ENCODE peak calls at places on chromosomes 13 and 19, in nine cellular contexts. One of them, this sample, is unnamed.

GRCh38 chr19:55468054-55468393 is 3.5 kb upstream of the C19orf85 start:
- DNase-seq in right lobe of liver: no peak
- DNase-seq in spleen: no peak
- DNase-seq in A549: no peak
- DNase-seq in breast epithelium: no peak
- DNase-seq in tibial nerve: no peak
- DNase-seq in gastrocnemius medialis: no peak
- DNase-seq in GM12878: no peak
- DNase-seq in heart left ventricle: no peak
- DNase-seq in this sample: no peak

GRCh38 chr19:11138659-11139526 is 16.7 kb downstream of the SPC24 start:
- DNase-seq in right lobe of liver: peak
- DNase-seq in spleen: peak
- DNase-seq in A549: peak
- DNase-seq in breast epithelium: no peak
- DNase-seq in GM12878: no peak
- DNase-seq in tibial nerve: peak
- DNase-seq in gastrocnemius medialis: peak
- DNase-seq in heart left ventricle: peak
- DNase-seq in this sample: peak

GRCh38 chr13:75217949-75218348 is 264.0 kb downstream of the TBC1D4 start:
- DNase-seq in breast epithelium: no peak
- DNase-seq in tibial nerve: no peak
- DNase-seq in GM12878: no peak
- DNase-seq in spleen: no peak
- DNase-seq in heart left ventricle: no peak
- DNase-seq in right lobe of liver: no peak
- DNase-seq in gastrocnemius medialis: no peak
- DNase-seq in A549: no peak
- DNase-seq in this sample: no peak

GRCh38 chr19:29487432-29487831 is 38.4 kb upstream of the VSTM2B start:
- DNase-seq in heart left ventricle: peak
- DNase-seq in gastrocnemius medialis: no peak
- DNase-seq in GM12878: no peak
- DNase-seq in A549: no peak
- DNase-seq in tibial nerve: no peak
- DNase-seq in breast epithelium: no peak
- DNase-seq in spleen: peak
- DNase-seq in right lobe of liver: no peak
- DNase-seq in this sample: no peak

GRCh38 chr13:40205771-40206240 is 460.6 kb downstream of the FOXO1 start:
- DNase-seq in tibial nerve: no peak
- DNase-seq in breast epithelium: no peak
- DNase-seq in GM12878: no peak
- DNase-seq in A549: no peak
- DNase-seq in spleen: no peak
- DNase-seq in right lobe of liver: no peak
- DNase-seq in heart left ventricle: no peak
- DNase-seq in gastrocnemius medialis: no peak
- DNase-seq in this sample: no peak

GRCh38 chr13:107374038-107374437 is 806.1 kb upstream of the ARGLU1 start:
- DNase-seq in gastrocnemius medialis: no peak
- DNase-seq in A549: no peak
- DNase-seq in spleen: no peak
- DNase-seq in breast epithelium: no peak
- DNase-seq in GM12878: no peak
- DNase-seq in right lobe of liver: no peak
- DNase-seq in heart left ventricle: no peak
- DNase-seq in tibial nerve: no peak
- DNase-seq in this sample: no peak

GRCh38 chr13:79631260-79631659 is 150.3 kb downstream of the NDFIP2 start:
- DNase-seq in heart left ventricle: no peak
- DNase-seq in GM12878: no peak
- DNase-seq in breast epithelium: no peak
- DNase-seq in A549: peak
- DNase-seq in tibial nerve: no peak
- DNase-seq in gastrocnemius medialis: peak
- DNase-seq in right lobe of liver: no peak
- DNase-seq in spleen: no peak
- DNase-seq in this sample: no peak

GRCh38 chr19:7992575-7992974 is 12.9 kb downstream of the ELAVL1 start:
- DNase-seq in right lobe of liver: no peak
- DNase-seq in tibial nerve: no peak
- DNase-seq in heart left ventricle: no peak
- DNase-seq in breast epithelium: no peak
- DNase-seq in gastrocnemius medialis: no peak
- DNase-seq in A549: no peak
- DNase-seq in spleen: no peak
- DNase-seq in GM12878: no peak
- DNase-seq in this sample: no peak

GRCh38 chr19:42370068-42370520 is 20.0 kb downstream of the CNFN start:
- DNase-seq in A549: no peak
- DNase-seq in heart left ventricle: no peak
- DNase-seq in GM12878: no peak
- DNase-seq in right lobe of liver: no peak
- DNase-seq in breast epithelium: no peak
- DNase-seq in tibial nerve: no peak
- DNase-seq in spleen: no peak
- DNase-seq in gastrocnemius medialis: no peak
- DNase-seq in this sample: no peak

GRCh38 chr19:20315543-20315942 is 148.5 kb downstream of the ZNF486 start:
- DNase-seq in GM12878: no peak
- DNase-seq in spleen: no peak
- DNase-seq in A549: no peak
- DNase-seq in right lobe of liver: no peak
- DNase-seq in tibial nerve: no peak
- DNase-seq in gastrocnemius medialis: no peak
- DNase-seq in heart left ventricle: no peak
- DNase-seq in breast epithelium: no peak
- DNase-seq in this sample: no peak

GRCh38 chr13:113296842-113297369 is at the start of gene LAMP1:
- DNase-seq in tibial nerve: peak
- DNase-seq in heart left ventricle: peak
- DNase-seq in A549: peak
- DNase-seq in breast epithelium: peak
- DNase-seq in right lobe of liver: peak
- DNase-seq in spleen: peak
- DNase-seq in gastrocnemius medialis: peak
- DNase-seq in GM12878: peak
- DNase-seq in this sample: peak
- TF ChIP-seq POLR2A in tibial nerve: peak
- TF ChIP-seq POLR2A in heart left ventricle: peak
- TF ChIP-seq POLR2A in A549: peak
- TF ChIP-seq POLR2A in breast epithelium: peak
- TF ChIP-seq POLR2A in right lobe of liver: peak
- TF ChIP-seq POLR2A in spleen: peak
- TF ChIP-seq POLR2A in gastrocnemius medialis: peak
- TF ChIP-seq POLR2A in GM12878: peak
- TF ChIP-seq POLR2A in this sample: peak

GRCh38 chr13:88887045-88887662 is 1216.0 kb downstream of the SLITRK5 start:
- DNase-seq in tibial nerve: no peak
- DNase-seq in gastrocnemius medialis: no peak
- DNase-seq in right lobe of liver: no peak
- DNase-seq in A549: no peak
- DNase-seq in spleen: peak
- DNase-seq in GM12878: no peak
- DNase-seq in breast epithelium: no peak
- DNase-seq in heart left ventricle: no peak
- DNase-seq in this sample: no peak
- TF ChIP-seq CTCF in tibial nerve: no peak
- TF ChIP-seq CTCF in gastrocnemius medialis: no peak
- TF ChIP-seq CTCF in right lobe of liver: no peak
- TF ChIP-seq CTCF in A549: no peak
- TF ChIP-seq CTCF in spleen: no peak
- TF ChIP-seq CTCF in GM12878: peak
- TF ChIP-seq CTCF in breast epithelium: no peak
- TF ChIP-seq CTCF in heart left ventricle: no peak
- TF ChIP-seq CTCF in this sample: no peak

DNA sequence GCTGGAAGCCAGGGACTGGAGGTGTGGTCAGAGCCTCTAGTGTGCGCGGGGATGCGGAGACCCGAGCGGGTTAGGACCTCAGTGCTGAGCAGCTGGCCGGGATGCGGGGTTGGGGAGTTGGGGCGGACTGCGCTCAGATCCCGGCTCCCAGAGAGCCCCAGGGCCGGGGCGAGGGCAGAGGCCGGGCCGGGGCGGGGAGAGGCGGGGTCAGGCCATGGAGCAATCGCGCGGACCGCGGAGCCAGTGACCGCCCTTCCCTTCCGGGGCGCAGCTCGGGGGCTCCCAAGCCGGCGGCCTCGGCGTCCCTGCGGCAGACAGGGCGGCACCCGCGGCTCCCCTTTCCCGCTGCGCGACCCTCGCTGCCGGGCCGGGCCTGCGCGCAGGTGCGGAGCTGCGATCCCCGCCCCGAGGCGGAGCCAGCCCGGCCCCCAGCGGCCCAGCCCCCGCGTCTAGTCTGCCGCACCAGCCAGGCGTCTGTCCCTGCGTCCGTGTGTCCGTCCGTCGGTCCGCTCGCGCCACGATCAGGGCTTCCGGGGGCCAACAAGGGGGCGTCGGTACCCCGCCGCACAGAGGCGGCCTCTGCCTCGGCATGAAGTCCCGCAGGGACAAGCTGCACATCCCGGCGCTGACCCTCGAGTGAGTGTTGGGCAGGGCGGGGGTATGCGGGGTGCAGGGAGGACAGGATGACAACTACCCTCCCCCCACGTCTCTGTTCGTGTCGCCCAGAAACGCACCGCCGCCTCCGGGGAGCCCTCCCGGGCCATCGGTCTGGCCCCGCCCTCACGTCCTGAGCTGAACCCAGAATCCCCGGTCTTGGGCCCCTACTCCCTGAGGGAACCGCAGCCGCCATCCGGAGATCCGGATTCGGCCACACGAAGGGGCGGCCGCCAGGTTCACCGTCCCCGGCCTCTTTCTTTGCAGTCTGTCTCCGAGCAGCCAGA is 12.4 kb downstream of the MAST3 start:
- DNase-seq in tibial nerve: no peak
- DNase-seq in A549: no peak
- DNase-seq in spleen: peak
- DNase-seq in GM12878: no peak
- DNase-seq in right lobe of liver: peak
- DNase-seq in gastrocnemius medialis: no peak
- DNase-seq in heart left ventricle: peak
- DNase-seq in breast epithelium: no peak
- DNase-seq in this sample: peak
- TF ChIP-seq POLR2A in tibial nerve: no peak
- TF ChIP-seq POLR2A in A549: peak
- TF ChIP-seq POLR2A in spleen: no peak
- TF ChIP-seq POLR2A in GM12878: no peak
- TF ChIP-seq POLR2A in right lobe of liver: peak
- TF ChIP-seq POLR2A in gastrocnemius medialis: peak
- TF ChIP-seq POLR2A in heart left ventricle: peak
- TF ChIP-seq POLR2A in breast epithelium: no peak
- TF ChIP-seq POLR2A in this sample: no peak

DNA sequence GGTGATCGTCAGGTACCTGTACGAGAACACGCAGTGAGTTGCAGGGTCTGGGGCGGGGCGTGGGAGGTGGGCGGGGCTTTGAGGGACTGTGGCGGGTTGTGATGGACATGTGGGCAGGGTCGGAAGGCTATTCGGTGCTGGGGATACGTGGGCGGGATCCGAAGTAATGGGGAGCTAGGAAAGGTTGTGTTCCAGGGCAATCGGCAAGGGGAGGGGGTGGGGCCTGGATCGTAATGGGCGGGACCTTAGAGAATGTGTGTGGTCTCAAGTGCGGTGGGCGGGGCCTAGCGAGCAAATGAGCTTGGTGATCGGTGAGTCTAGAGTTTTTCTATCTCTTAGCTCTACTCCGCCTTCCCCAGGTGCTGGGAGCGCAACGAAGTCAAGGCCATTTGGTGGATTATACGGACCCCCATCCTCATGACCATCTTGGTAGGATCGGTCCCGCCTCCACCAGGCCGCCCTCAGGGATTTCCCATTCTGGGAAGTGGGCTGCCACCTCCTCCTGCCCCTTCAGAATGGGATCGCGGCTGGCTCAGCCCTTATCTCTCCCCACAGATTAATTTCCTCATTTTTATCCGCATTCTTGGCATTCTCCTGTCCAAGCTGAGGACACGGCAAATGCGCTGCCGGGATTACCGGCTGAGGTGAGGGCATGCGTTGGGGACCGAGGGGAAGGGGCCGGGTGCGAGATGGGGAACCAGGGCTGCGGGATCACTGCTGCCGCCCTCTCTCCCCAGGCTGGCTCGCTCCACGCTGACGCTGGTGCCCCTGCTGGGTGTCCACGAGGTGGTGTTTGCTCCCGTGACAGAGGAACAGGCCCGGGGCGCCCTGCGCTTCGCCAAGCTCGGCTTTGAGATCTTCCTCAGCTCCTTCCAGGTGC is 9.6 kb downstream of the GIPR start:
- DNase-seq in spleen: peak
- DNase-seq in A549: peak
- DNase-seq in gastrocnemius medialis: no peak
- DNase-seq in breast epithelium: peak
- DNase-seq in tibial nerve: peak
- DNase-seq in GM12878: peak
- DNase-seq in heart left ventricle: peak
- DNase-seq in right lobe of liver: peak
- DNase-seq in this sample: peak
- TF ChIP-seq CTCF in spleen: no peak
- TF ChIP-seq CTCF in A549: peak
- TF ChIP-seq CTCF in gastrocnemius medialis: no peak
- TF ChIP-seq CTCF in breast epithelium: no peak
- TF ChIP-seq CTCF in tibial nerve: no peak
- TF ChIP-seq CTCF in GM12878: peak
- TF ChIP-seq CTCF in heart left ventricle: no peak
- TF ChIP-seq CTCF in right lobe of liver: no peak
- TF ChIP-seq CTCF in this sample: no peak

GRCh38 chr19:39996811-39997594 is at the start of gene ZNF546:
- DNase-seq in spleen: peak
- DNase-seq in A549: peak
- DNase-seq in right lobe of liver: peak
- DNase-seq in gastrocnemius medialis: peak
- DNase-seq in heart left ventricle: peak
- DNase-seq in tibial nerve: peak
- DNase-seq in breast epithelium: peak
- DNase-seq in GM12878: peak
- DNase-seq in this sample: peak
- TF ChIP-seq POLR2A in spleen: peak
- TF ChIP-seq POLR2A in A549: peak
- TF ChIP-seq POLR2A in right lobe of liver: peak
- TF ChIP-seq POLR2A in gastrocnemius medialis: peak
- TF ChIP-seq POLR2A in heart left ventricle: peak
- TF ChIP-seq POLR2A in tibial nerve: peak
- TF ChIP-seq POLR2A in breast epithelium: peak
- TF ChIP-seq POLR2A in GM12878: peak
- TF ChIP-seq POLR2A in this sample: peak